ENCODE peak calls at places on chromosomes 3 and 15, in eight cellular contexts. M is neural progenitor cell, U is PC-9, T is A673, P is PC-3, A is DND-41, R is GM23338, Z is HepG2. G is an unnamed sample.

GRCh38 chr3:187831125-187832051 is 86.1 kb upstream of the BCL6 start:
- DNase-seq in U (peak; percentile 31), P (no peak), T (no peak), M (peak; percentile 14), A (no peak), Z (no peak), R (no peak), G (no peak)

GRCh38 chr3:126732281-126733060 is 28.4 kb downstream of the CHCHD6 start:
- DNase-seq in A (no peak), U (no peak), P (no peak), R (no peak), Z (no peak), T (no peak), M (no peak), G (no peak)

GRCh38 chr3:7309707-7310106 is 448.8 kb downstream of the GRM7 start:
- DNase-seq in Z (no peak), P (no peak), U (no peak), R (peak; percentile 1), T (peak; percentile 95), A (no peak), M (no peak), G (no peak)

GRCh38 chr3:56829543-56829942 is 27.8 kb upstream of the ARHGEF3 start:
- DNase-seq in R (no peak), T (no peak), P (no peak), A (no peak), M (no peak), Z (peak; percentile 30), U (no peak), G (no peak)

GRCh38 chr3:16174389-16174788 is at the start of gene GALNT15:
- DNase-seq in Z (no peak), P (no peak), T (no peak), R (no peak), M (peak; percentile 25), A (no peak), U (no peak), G (no peak)

GRCh38 chr3:29412117-29412516 is 131.2 kb downstream of the RBMS3 start:
- DNase-seq in P (no peak), R (no peak), A (peak; percentile 29), M (no peak), T (no peak), Z (no peak), U (no peak), G (no peak)

GRCh38 chr15:79071901-79072300 is 18.7 kb downstream of the RASGRF1 start:
- DNase-seq in M (no peak), Z (no peak), R (no peak), U (no peak), A (no peak), T (no peak), P (no peak), G (no peak)

GRCh38 chr3:113214227-113214626 is 2.9 kb downstream of the BOC start:
- DNase-seq in R (no peak), U (no peak), Z (no peak), P (no peak), M (peak; percentile 36), T (peak; percentile 15), A (no peak), G (no peak)

GRCh38 chr3:170477395-170477794 is 58.7 kb downstream of the CLDN11 start:
- DNase-seq in M (no peak), P (peak; percentile 39), Z (no peak), T (no peak), R (no peak), U (no peak), A (no peak), G (no peak)

GRCh38 chr3:195563317-195563716 is 20.2 kb upstream of the PPP1R2 start:
- DNase-seq in T (no peak), A (no peak), R (no peak), M (no peak), Z (no peak), P (no peak), U (no peak), G (no peak)

GRCh38 chr15:38252481-38253311 is at the start of gene SPRED1:
- DNase-seq in U (no peak), M (peak; percentile 86), T (peak; percentile 81), Z (peak; percentile 14), A (no peak), R (peak; percentile 57), P (peak; percentile 53), G (no peak)

GRCh38 chr3:36893137-36893557 is 51.7 kb downstream of the TRANK1 start:
- DNase-seq in U (no peak), A (peak; percentile 57), Z (no peak), P (peak; percentile 34), T (peak; percentile 99), M (no peak), R (peak; percentile 40), G (no peak)

GRCh38 chr3:172844428-172844827 is 93.9 kb downstream of the ECT2 start:
- DNase-seq in Z (peak; percentile 7), U (no peak), M (no peak), A (no peak), P (no peak), R (no peak), T (no peak), G (no peak)

GRCh38 chr3:41450416-41451231 is 251.3 kb downstream of the CTNNB1 start:
- DNase-seq in P (peak; percentile 44), M (peak; percentile 47), A (no peak), R (peak; percentile 62), U (no peak), T (no peak), Z (no peak), G (no peak)

GRCh38 chr3:142007710-142008399 is 131.4 kb downstream of the ATP1B3 start:
- DNase-seq in M (no peak), A (no peak), R (no peak), T (no peak), Z (no peak), P (no peak), U (no peak), G (no peak)

GRCh38 chr3:8307545-8308110 is 194.0 kb upstream of the LMCD1 start:
- DNase-seq in M (no peak), T (peak; percentile 63), U (no peak), Z (no peak), R (no peak), P (no peak), A (peak; percentile 13), G (no peak)

GRCh38 chr3:101154386-101154785 is 161.2 kb upstream of the ABI3BP start:
- DNase-seq in T (peak; percentile 50), U (no peak), M (no peak), R (no peak), A (no peak), Z (no peak), P (no peak), G (no peak)

GRCh38 chr3:122427857-122428471 is 12.1 kb upstream of the WDR5B start:
- DNase-seq in T (no peak), U (peak; percentile 55), R (no peak), P (peak; percentile 24), Z (no peak), M (no peak), A (no peak), G (no peak)

GRCh38 chr3:194352631-194353290 is 1.6 kb upstream of the CPN2 start:
- DNase-seq in A (no peak), P (no peak), U (no peak), T (no peak), M (no peak), Z (no peak), R (no peak), G (no peak)
- TF ChIP-seq EZH2 in A (no peak), P (no peak), U (no peak), T (no peak), M (no peak), Z (no peak), R (no peak), G (no peak)

DNA sequence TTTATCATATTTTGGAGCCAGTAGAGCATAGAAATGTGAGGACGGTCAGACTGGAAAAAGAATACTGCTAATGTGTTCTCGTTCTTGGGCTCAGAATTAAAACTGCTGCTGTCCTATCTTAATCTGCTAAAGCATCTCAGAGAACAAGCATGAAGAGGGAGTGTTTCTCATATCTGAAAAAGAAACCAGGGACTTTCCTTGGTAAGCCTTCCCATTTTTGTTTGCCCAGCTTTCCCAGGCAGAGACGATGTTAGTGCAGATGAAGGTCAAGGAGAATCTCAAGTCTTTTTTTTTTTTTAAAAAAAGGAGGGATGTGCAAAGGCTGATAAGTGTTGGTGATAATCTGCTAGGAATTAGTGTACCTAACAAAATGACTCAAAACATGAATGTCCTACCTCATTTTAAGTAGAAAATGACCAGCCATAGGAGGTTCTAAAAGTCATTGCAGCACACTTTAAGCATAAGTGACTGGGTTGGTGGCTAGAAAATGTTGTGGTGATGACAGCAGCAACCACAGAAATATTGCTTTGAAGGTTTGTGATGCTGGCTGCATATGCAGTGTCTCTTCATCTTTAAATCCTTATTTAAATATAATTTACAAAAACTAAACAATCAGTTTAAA is 55.1 kb downstream of the CMSS1 start:
- DNase-seq in U (no peak), T (no peak), Z (no peak), P (no peak), R (no peak), M (no peak), A (no peak), G (no peak)
- TF ChIP-seq EZH2 in U (no peak), T (no peak), Z (no peak), P (no peak), R (no peak), M (no peak), A (no peak), G (no peak)

DNA sequence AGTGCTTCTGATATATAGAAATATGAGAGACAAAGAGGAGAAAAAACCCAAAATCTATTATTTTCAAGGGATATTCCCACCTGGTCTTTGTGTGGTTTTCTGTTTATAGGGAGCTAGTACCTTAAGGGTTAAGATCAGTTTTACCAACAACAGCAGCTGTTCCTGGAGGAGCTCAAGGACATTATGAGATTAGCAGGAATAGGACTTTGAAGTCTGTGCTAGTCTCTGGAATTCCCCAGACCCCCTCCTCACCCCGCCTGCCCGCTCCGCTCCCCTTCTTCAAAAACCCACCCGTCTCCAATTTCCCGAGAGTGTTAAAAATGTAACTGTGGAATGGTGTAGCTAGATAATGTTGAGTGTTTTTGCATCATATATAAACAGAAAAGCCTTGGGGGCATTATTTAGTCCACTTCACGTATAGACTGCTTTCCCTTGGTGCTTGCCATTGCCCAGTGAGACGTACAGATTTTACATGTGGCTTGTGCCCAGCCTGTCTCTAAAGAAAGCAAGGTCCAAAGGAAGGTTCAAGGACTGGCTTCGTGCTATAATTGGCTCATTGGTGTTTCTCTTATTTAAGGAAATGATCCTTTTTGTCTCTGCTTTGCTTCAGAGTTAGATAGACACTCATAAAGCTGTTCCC is 65.0 kb upstream of the SEMA6D start:
- DNase-seq in A (no peak), M (no peak), Z (no peak), T (no peak), R (no peak), P (no peak), U (no peak), G (no peak)
- TF ChIP-seq EZH2 in A (no peak), M (no peak), Z (no peak), T (no peak), R (no peak), P (no peak), U (no peak), G (no peak)

DNA sequence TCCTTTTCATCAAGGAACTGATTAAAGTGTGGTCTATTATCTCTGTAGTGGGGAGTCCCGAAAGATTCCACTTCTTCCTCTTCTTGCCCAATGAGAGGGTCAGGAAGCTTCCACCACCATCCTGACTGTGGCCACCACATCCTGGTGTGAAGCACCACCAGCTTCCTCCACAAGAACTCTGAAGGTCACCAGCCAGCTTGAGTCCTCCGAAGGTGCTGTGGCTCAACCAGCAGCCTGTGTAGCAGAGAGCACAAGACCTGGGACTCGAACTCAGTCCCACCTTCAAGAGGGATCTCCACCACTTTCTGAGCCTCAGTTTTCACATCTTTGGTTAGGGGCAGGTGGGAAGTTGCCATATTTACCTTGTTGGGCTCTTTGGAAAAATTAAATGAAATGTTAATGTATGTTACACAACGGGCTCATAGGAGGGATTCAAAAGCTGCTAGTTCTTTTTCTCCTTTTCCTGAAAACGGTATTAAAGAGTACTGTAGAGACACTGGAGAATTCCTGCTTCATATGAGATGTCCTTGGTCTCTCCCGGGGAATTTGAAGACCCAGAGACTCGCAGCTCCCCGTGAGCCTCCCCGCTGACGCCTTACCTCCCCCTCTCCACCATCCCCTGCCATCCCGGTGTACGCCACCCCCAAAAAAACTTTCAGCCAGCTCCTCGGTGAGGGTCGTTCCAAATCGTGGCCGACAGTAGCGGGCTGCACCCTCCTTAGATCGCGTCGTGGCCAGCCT is 816 bp upstream of the ACAN start:
- DNase-seq in U (no peak), A (no peak), T (no peak), P (no peak), M (no peak), R (no peak), Z (no peak), G (no peak)
- TF ChIP-seq EZH2 in U (no peak), A (no peak), T (peak; percentile 95), P (no peak), M (no peak), R (peak; percentile 70), Z (peak; percentile 53), G (peak; percentile 97)